ENCODE peak calls at places on chromosomes 16 and 17, in six cellular contexts. V is Peyer's patch, R is PC-3, E is heart left ventricle, J is gastrocnemius medialis, T is adrenal gland. P is an unnamed sample.

GRCh38 chr17:74334393-74335039 is 8.5 kb downstream of the KIF19 start:
- DNase-seq in V (no peak), R (no peak), E (no peak), J (no peak), T (no peak), P (no peak)

GRCh38 chr16:23435500-23435899 is 17.5 kb downstream of the COG7 start:
- DNase-seq in V (peak; percentile 84), R (peak; percentile 72), E (peak; percentile 29), J (peak; percentile 27), T (peak; percentile 54), P (peak; percentile 64)

GRCh38 chr17:34347063-34347462 is 9.2 kb upstream of the CCL13 start:
- DNase-seq in V (no peak), R (no peak), E (no peak), J (no peak), T (no peak), P (no peak)

GRCh38 chr16:57348361-57348760 is 10.2 kb upstream of the CCL22 start:
- DNase-seq in V (no peak), R (no peak), E (no peak), J (no peak), T (no peak), P (no peak)

GRCh38 chr16:69003500-69003899 is 102.0 kb upstream of the HAS3 start:
- DNase-seq in V (no peak), R (peak; percentile 10), E (no peak), J (no peak), T (no peak), P (no peak)

GRCh38 chr16:46801428-46802049 is 29.4 kb downstream of the C16orf87 start:
- DNase-seq in V (no peak), R (peak; percentile 57), E (no peak), J (no peak), T (no peak), P (no peak)

GRCh38 chr17:28946239-28946638 is 5.1 kb downstream of the PHF12 start:
- DNase-seq in V (no peak), R (peak; percentile 83), E (no peak), J (no peak), T (no peak), P (no peak)

GRCh38 chr17:47252766-47253512 is 688 bp upstream of the ITGB3 start:
- DNase-seq in V (no peak), R (no peak), E (no peak), J (no peak), T (no peak), P (no peak)

GRCh38 chr17:34596897-34597296 is 17.5 kb downstream of the TMEM132E start:
- DNase-seq in V (no peak), R (no peak), E (no peak), J (no peak), T (no peak), P (no peak)

GRCh38 chr17:13885550-13885949 is 183.8 kb upstream of the COX10 start:
- DNase-seq in V (no peak), R (no peak), E (no peak), J (no peak), T (no peak), P (no peak)

GRCh38 chr16:75552951-75553350 is 3.1 kb downstream of the TMEM231 start:
- DNase-seq in V (no peak), R (no peak), E (no peak), J (no peak), T (no peak), P (no peak)

GRCh38 chr16:30407794-30408534 is 558 bp downstream of the ZNF771 start:
- DNase-seq in V (no peak), R (no peak), E (no peak), J (no peak), T (no peak), P (no peak)

GRCh38 chr17:68972119-68972704 is 17.0 kb upstream of the ABCA8 start:
- DNase-seq in V (no peak), R (peak; percentile 62), E (no peak), J (no peak), T (peak; percentile 20), P (no peak)

GRCh38 chr16:84755004-84755672 is 55.3 kb downstream of the USP10 start:
- DNase-seq in V (no peak), R (no peak), E (no peak), J (no peak), T (no peak), P (no peak)

GRCh38 chr16:85385463-85386331 is 227.4 kb upstream of the GSE1 start:
- DNase-seq in V (no peak), R (no peak), E (peak; percentile 13), J (no peak), T (peak; percentile 8), P (no peak)

GRCh38 chr16:23869052-23869451 is 33.3 kb downstream of the PRKCB start:
- DNase-seq in V (no peak), R (no peak), E (no peak), J (no peak), T (no peak), P (no peak)

GRCh38 chr16:28014851-28015250 is 48.7 kb downstream of the GSG1L start:
- DNase-seq in V (no peak), R (no peak), E (no peak), J (no peak), T (no peak), P (no peak)

GRCh38 chr16:2751577-2752034 is 832 bp upstream of the SRRM2 start:
- DNase-seq in V (peak; percentile 62), R (no peak), E (no peak), J (peak; percentile 36), T (peak; percentile 48), P (no peak)

GRCh38 chr16:83200005-83200779 is 573.4 kb downstream of the CDH13 start:
- DNase-seq in V (no peak), R (peak; percentile 19), E (no peak), J (no peak), T (no peak), P (peak; percentile 56)

GRCh38 chr16:68264128-68265077 is at the start of gene SLC7A6:
- DNase-seq in V (peak; percentile 89), R (peak; percentile 74), E (peak; percentile 84), J (peak; percentile 76), T (peak; percentile 71), P (peak; percentile 83)

GRCh38 chr17:44867841-44868240 is 20.2 kb downstream of the HIGD1B start:
- DNase-seq in V (no peak), R (no peak), E (no peak), J (no peak), T (no peak), P (no peak)

GRCh38 chr16:77223184-77223583 is 24.0 kb downstream of the SYCE1L start:
- DNase-seq in V (no peak), R (peak; percentile 8), E (no peak), J (no peak), T (no peak), P (no peak)

GRCh38 chr16:61030616-61031015 is 1005.6 kb downstream of the CDH8 start:
- DNase-seq in V (no peak), R (no peak), E (no peak), J (no peak), T (no peak), P (no peak)
- H3K9me3 ChIP-seq in V (no peaks in the 10 kb centered on the region), R (no peaks in the 10 kb centered on the region), E (no peaks in the 10 kb centered on the region), J (no peaks in the 10 kb centered on the region), T (no peaks in the 10 kb centered on the region), P (no peaks in the 10 kb centered on the region)

GRCh38 chr17:42136654-42137051 is 14.0 kb downstream of the HSPB9 start:
- DNase-seq in V (no peak), R (no peak), E (no peak), J (no peak), T (no peak), P (no peak)
- H3K27ac ChIP-seq in V (peak overlapping the region; percentile 66), R (no peak overlapping the region), E (peak overlapping the region; percentile 91), J (peak overlapping the region; percentile 75), T (peak overlapping the region; percentile 82), P (peak overlapping the region; percentile 70)

DNA sequence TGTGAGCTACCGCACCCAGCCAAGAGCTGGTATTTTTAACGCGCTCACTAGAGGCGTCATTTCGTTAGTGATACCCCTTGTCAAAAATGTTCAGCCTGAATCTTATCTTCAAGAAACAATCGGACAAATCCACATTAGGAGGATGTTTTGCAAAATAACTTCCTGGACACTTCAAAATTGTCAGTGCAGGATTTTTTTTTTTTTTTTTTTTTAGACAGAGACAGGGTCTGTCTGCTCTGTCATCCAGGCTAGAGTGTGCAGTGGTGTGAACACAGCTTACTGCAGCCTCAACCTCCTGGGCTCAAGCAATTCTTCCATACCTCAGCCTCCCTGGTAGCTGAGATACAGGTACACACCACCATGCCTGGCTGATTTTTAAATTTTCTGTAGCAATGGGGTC is 63.0 kb downstream of the RMI2 start:
- DNase-seq in V (no peak), R (no peak), E (no peak), J (no peak), T (no peak), P (no peak)
- H3K27me3 ChIP-seq in V (no peaks in the 10 kb centered on the region), R (no peaks in the 10 kb centered on the region), E (no peaks in the 10 kb centered on the region), J (no peaks in the 10 kb centered on the region), T (no peaks in the 10 kb centered on the region), P (no peaks in the 10 kb centered on the region)

GRCh38 chr16:31674686-31675085 is 147.0 kb downstream of the AHSP start:
- DNase-seq in V (no peak), R (no peak), E (no peak), J (no peak), T (no peak), P (no peak)

GRCh38 chr16:31676731-31677130 is 149.0 kb downstream of the AHSP start:
- DNase-seq in V (no peak), R (no peak), E (no peak), J (no peak), T (no peak), P (no peak)

GRCh38 chr16:31678649-31679325 is 151.1 kb downstream of the AHSP start:
- DNase-seq in V (no peak), R (no peak), E (no peak), J (no peak), T (no peak), P (no peak)
- H3K9me3 ChIP-seq in V (no peaks in the 10 kb centered on the region), R (no peaks in the 10 kb centered on the region), E (no peaks in the 10 kb centered on the region), J (no peaks in the 10 kb centered on the region), T (no peaks in the 10 kb centered on the region), P (no peaks in the 10 kb centered on the region)

DNA sequence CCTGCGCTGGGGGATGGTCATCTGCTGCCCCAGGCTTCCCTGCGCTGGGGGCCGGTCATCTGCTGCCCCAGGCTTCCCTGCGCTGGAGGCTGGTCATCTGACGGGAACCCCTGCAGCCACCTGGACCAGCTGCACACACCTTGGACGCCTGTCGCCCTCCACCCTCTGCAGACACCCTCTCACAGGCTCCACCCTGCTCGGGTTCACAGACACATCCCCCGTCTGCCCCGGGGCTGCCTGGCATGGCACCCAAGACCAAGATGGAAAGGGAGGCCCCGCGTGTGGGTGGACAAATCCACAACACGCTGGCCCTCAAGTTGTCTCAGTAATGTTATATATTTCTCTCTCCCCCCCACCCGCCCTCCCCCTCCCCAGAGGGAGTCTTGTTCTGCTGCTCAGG is 89.6 kb downstream of the ANKRD11 start:
- DNase-seq in V (no peak), R (no peak), E (no peak), J (no peak), T (no peak), P (no peak)
- H3K27ac ChIP-seq in V (no peak overlapping the region), R (no peak overlapping the region), E (no peak overlapping the region), J (no peak overlapping the region), T (no peak overlapping the region), P (no peak overlapping the region)